ENCODE peak calls at places on chromosomes 12 and 14, in eight cellular contexts. One of them, this sample, is unnamed.
A peak's percentile ranks its signal among the peaks of the same experiment; 100 is the strongest.

GRCh38 chr12:64679487-64679983 is 69.2 kb downstream of the RASSF3 start:
- DNase-seq in glutamatergic neuron: no peak
- DNase-seq in neural crest cell: no peak
- DNase-seq in psoas muscle: peak; percentile 60
- DNase-seq in astrocyte of the spinal cord: peak; percentile 89
- DNase-seq in IMR-90: peak; percentile 65
- DNase-seq in A549: peak; percentile 82
- DNase-seq in dorsolateral prefrontal cortex: peak; percentile 36
- DNase-seq in this sample: no peak

GRCh38 chr12:123601602-123602489 is at the start of gene DDX55:
- DNase-seq in astrocyte of the spinal cord: peak; percentile 82
- DNase-seq in psoas muscle: peak; percentile 84
- DNase-seq in glutamatergic neuron: peak; percentile 85
- DNase-seq in neural crest cell: peak; percentile 71
- DNase-seq in dorsolateral prefrontal cortex: peak; percentile 76
- DNase-seq in A549: peak; percentile 81
- DNase-seq in IMR-90: peak; percentile 79
- DNase-seq in this sample: peak; percentile 89

GRCh38 chr12:112175361-112176155 is 50.2 kb downstream of the TRAFD1 start:
- DNase-seq in IMR-90: no peak
- DNase-seq in neural crest cell: no peak
- DNase-seq in glutamatergic neuron: no peak
- DNase-seq in dorsolateral prefrontal cortex: no peak
- DNase-seq in astrocyte of the spinal cord: no peak
- DNase-seq in A549: no peak
- DNase-seq in psoas muscle: no peak
- DNase-seq in this sample: no peak

GRCh38 chr12:46627686-46628085 is 198.1 kb downstream of the SLC38A4 start:
- DNase-seq in glutamatergic neuron: no peak
- DNase-seq in dorsolateral prefrontal cortex: no peak
- DNase-seq in IMR-90: peak; percentile 61
- DNase-seq in A549: no peak
- DNase-seq in neural crest cell: no peak
- DNase-seq in psoas muscle: no peak
- DNase-seq in astrocyte of the spinal cord: no peak
- DNase-seq in this sample: no peak

GRCh38 chr14:25537846-25538455 is 488.0 kb upstream of the STXBP6 start:
- DNase-seq in astrocyte of the spinal cord: no peak
- DNase-seq in dorsolateral prefrontal cortex: no peak
- DNase-seq in glutamatergic neuron: peak; percentile 74
- DNase-seq in IMR-90: no peak
- DNase-seq in A549: no peak
- DNase-seq in neural crest cell: peak; percentile 37
- DNase-seq in psoas muscle: no peak
- DNase-seq in this sample: peak; percentile 25

GRCh38 chr12:106248177-106248848 is 493 bp upstream of the CKAP4 start:
- DNase-seq in A549: peak; percentile 67
- DNase-seq in astrocyte of the spinal cord: peak; percentile 68
- DNase-seq in dorsolateral prefrontal cortex: no peak
- DNase-seq in neural crest cell: no peak
- DNase-seq in IMR-90: peak; percentile 81
- DNase-seq in glutamatergic neuron: peak; percentile 64
- DNase-seq in psoas muscle: peak; percentile 63
- DNase-seq in this sample: peak; percentile 35

GRCh38 chr12:3684449-3685051 is 68.4 kb downstream of the CRACR2A start:
- DNase-seq in psoas muscle: no peak
- DNase-seq in glutamatergic neuron: no peak
- DNase-seq in neural crest cell: no peak
- DNase-seq in A549: no peak
- DNase-seq in IMR-90: no peak
- DNase-seq in dorsolateral prefrontal cortex: no peak
- DNase-seq in astrocyte of the spinal cord: no peak
- DNase-seq in this sample: no peak

GRCh38 chr14:62001988-62002387 is 239.8 kb downstream of the SNAPC1 start:
- DNase-seq in glutamatergic neuron: no peak
- DNase-seq in neural crest cell: no peak
- DNase-seq in IMR-90: no peak
- DNase-seq in A549: no peak
- DNase-seq in dorsolateral prefrontal cortex: no peak
- DNase-seq in psoas muscle: no peak
- DNase-seq in astrocyte of the spinal cord: peak; percentile 15
- DNase-seq in this sample: no peak

GRCh38 chr12:848519-849191 is 96.3 kb downstream of the WNK1 start:
- DNase-seq in IMR-90: peak; percentile 62
- DNase-seq in neural crest cell: no peak
- DNase-seq in glutamatergic neuron: no peak
- DNase-seq in psoas muscle: no peak
- DNase-seq in dorsolateral prefrontal cortex: no peak
- DNase-seq in astrocyte of the spinal cord: peak; percentile 33
- DNase-seq in A549: no peak
- DNase-seq in this sample: no peak

GRCh38 chr12:109573029-109573913 is at the start of the genes MMAB and MVK:
- DNase-seq in IMR-90: peak; percentile 99
- DNase-seq in astrocyte of the spinal cord: peak; percentile 100
- DNase-seq in glutamatergic neuron: peak; percentile 97
- DNase-seq in A549: peak; percentile 99
- DNase-seq in neural crest cell: peak; percentile 96
- DNase-seq in psoas muscle: peak; percentile 98
- DNase-seq in dorsolateral prefrontal cortex: peak; percentile 100
- DNase-seq in this sample: peak; percentile 99

GRCh38 chr12:92034858-92035401 is 110.7 kb downstream of the BTG1 start:
- DNase-seq in A549: peak; percentile 24
- DNase-seq in neural crest cell: no peak
- DNase-seq in glutamatergic neuron: peak; percentile 13
- DNase-seq in astrocyte of the spinal cord: peak; percentile 68
- DNase-seq in dorsolateral prefrontal cortex: peak; percentile 73
- DNase-seq in IMR-90: peak; percentile 91
- DNase-seq in psoas muscle: peak; percentile 25
- DNase-seq in this sample: peak; percentile 73

GRCh38 chr12:96811083-96811482 is 96.0 kb upstream of the NEDD1 start:
- DNase-seq in dorsolateral prefrontal cortex: no peak
- DNase-seq in glutamatergic neuron: no peak
- DNase-seq in neural crest cell: no peak
- DNase-seq in astrocyte of the spinal cord: peak; percentile 90
- DNase-seq in IMR-90: peak; percentile 85
- DNase-seq in A549: peak; percentile 28
- DNase-seq in psoas muscle: no peak
- DNase-seq in this sample: no peak

GRCh38 chr14:101193845-101194355 is 290.4 kb upstream of the RTL1 start:
- DNase-seq in psoas muscle: no peak
- DNase-seq in glutamatergic neuron: peak; percentile 48
- DNase-seq in dorsolateral prefrontal cortex: no peak
- DNase-seq in A549: no peak
- DNase-seq in IMR-90: no peak
- DNase-seq in astrocyte of the spinal cord: no peak
- DNase-seq in neural crest cell: no peak
- DNase-seq in this sample: no peak

DNA sequence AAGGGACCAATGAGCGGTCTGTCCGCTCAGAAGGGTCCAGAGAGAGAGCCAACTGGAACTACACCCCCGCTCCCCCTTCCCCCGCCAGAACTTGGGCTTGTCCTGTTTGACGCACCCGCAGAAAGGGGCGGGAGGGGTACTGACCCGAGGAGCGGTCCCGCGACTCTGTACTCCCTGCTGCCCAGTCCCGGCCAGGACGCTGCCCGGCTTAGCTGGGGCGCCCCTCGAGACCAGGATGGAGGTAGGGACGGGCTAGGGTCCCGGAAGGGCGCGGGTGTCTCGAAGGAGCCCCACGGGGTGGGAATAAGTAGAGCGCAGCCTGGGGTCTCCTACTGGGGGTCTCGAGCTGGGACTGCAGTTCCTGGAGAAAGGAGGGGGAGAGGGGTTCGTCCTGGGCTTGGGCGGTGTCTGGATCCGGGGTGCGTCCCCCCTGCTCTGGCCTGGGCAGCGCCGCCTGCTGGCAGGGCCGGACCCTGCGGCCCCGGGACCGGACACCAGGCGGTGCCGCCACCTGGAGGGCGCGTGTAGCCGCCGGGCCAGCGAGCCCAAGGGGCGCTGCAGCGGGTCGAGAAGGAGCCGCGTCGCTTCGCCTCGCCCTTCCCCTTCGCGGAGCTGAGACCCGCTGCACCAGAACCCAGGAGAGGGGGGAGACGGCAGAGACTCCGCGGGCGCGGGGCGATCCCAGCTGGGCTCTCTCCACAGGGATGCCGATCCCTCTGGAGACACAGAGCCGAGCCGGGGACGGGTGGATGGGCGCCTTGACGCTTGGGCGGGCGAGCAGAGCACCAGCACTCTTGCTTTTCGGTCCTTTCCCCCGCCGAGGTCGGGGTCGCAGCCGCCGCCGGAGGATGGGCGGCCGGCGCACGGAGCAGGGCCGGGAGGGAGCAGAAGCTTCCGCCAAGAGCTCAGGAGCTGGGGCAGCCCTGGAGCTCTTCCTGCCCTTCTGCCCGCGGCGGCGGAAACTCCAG is 3.7 kb upstream of the CACNB3 start:
- DNase-seq in dorsolateral prefrontal cortex: peak; percentile 45
- DNase-seq in psoas muscle: peak; percentile 86
- DNase-seq in IMR-90: peak; percentile 75
- DNase-seq in A549: peak; percentile 87
- DNase-seq in neural crest cell: peak; percentile 80
- DNase-seq in glutamatergic neuron: peak; percentile 94
- DNase-seq in astrocyte of the spinal cord: peak; percentile 75
- DNase-seq in this sample: peak; percentile 90
- TF ChIP-seq CTCF in dorsolateral prefrontal cortex: peak; percentile 87
- TF ChIP-seq CTCF in psoas muscle: peak; percentile 98
- TF ChIP-seq CTCF in IMR-90: peak; percentile 100
- TF ChIP-seq CTCF in A549: peak; percentile 99
- TF ChIP-seq CTCF in neural crest cell: peak; percentile 99
- TF ChIP-seq CTCF in glutamatergic neuron: peak; percentile 99
- TF ChIP-seq CTCF in astrocyte of the spinal cord: peak; percentile 95
- TF ChIP-seq CTCF in this sample: peak; percentile 88

GRCh38 chr14:36747411-36748184 is 85.9 kb downstream of the PAX9 start:
- DNase-seq in astrocyte of the spinal cord: no peak
- DNase-seq in psoas muscle: no peak
- DNase-seq in neural crest cell: no peak
- DNase-seq in glutamatergic neuron: no peak
- DNase-seq in IMR-90: no peak
- DNase-seq in A549: peak; percentile 32
- DNase-seq in dorsolateral prefrontal cortex: no peak
- DNase-seq in this sample: no peak
- TF ChIP-seq CTCF in astrocyte of the spinal cord: peak; percentile 60
- TF ChIP-seq CTCF in psoas muscle: no peak
- TF ChIP-seq CTCF in neural crest cell: peak; percentile 66
- TF ChIP-seq CTCF in glutamatergic neuron: peak; percentile 81
- TF ChIP-seq CTCF in IMR-90: peak; percentile 52
- TF ChIP-seq CTCF in A549: peak; percentile 57
- TF ChIP-seq CTCF in dorsolateral prefrontal cortex: no peak
- TF ChIP-seq CTCF in this sample: peak; percentile 59

GRCh38 chr14:103775506-103775905 is 59.9 kb downstream of the ZFYVE21 start:
- DNase-seq in A549: no peak
- DNase-seq in dorsolateral prefrontal cortex: peak; percentile 21
- DNase-seq in neural crest cell: no peak
- DNase-seq in astrocyte of the spinal cord: no peak
- DNase-seq in glutamatergic neuron: no peak
- DNase-seq in IMR-90: no peak
- DNase-seq in psoas muscle: no peak
- DNase-seq in this sample: no peak

GRCh38 chr14:103767306-103767894 is 51.8 kb downstream of the ZFYVE21 start:
- DNase-seq in A549: no peak
- DNase-seq in glutamatergic neuron: no peak
- DNase-seq in astrocyte of the spinal cord: no peak
- DNase-seq in psoas muscle: no peak
- DNase-seq in neural crest cell: no peak
- DNase-seq in dorsolateral prefrontal cortex: no peak
- DNase-seq in IMR-90: peak; percentile 37
- DNase-seq in this sample: no peak

GRCh38 chr14:103772078-103772712 is 56.6 kb downstream of the ZFYVE21 start:
- DNase-seq in psoas muscle: no peak
- DNase-seq in dorsolateral prefrontal cortex: no peak
- DNase-seq in glutamatergic neuron: no peak
- DNase-seq in IMR-90: no peak
- DNase-seq in astrocyte of the spinal cord: no peak
- DNase-seq in neural crest cell: no peak
- DNase-seq in A549: no peak
- DNase-seq in this sample: no peak

GRCh38 chr14:103770500-103770899 is 54.9 kb downstream of the ZFYVE21 start:
- DNase-seq in glutamatergic neuron: no peak
- DNase-seq in psoas muscle: no peak
- DNase-seq in astrocyte of the spinal cord: no peak
- DNase-seq in IMR-90: no peak
- DNase-seq in A549: no peak
- DNase-seq in dorsolateral prefrontal cortex: no peak
- DNase-seq in neural crest cell: no peak
- DNase-seq in this sample: no peak

DNA sequence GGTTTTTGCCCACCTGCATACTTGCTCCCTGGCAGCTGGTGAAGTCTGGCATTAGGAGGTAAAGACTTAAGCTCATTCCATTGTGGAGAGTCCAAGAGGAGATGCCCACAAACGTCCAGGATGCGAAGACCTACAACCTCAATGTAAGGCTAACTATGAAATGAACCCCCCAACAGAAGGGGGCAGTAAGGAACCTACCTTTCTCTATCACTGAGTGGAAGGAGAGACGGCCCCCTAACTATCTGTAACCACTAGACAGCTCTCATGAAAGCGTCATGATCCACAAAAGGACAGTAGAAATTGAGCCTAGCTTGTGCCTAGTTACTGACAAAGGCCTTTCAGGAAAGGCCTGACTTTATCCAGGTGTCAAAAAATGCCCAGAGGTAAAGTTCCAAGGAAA is 55.3 kb downstream of the ZFYVE21 start:
- DNase-seq in dorsolateral prefrontal cortex: no peak
- DNase-seq in glutamatergic neuron: no peak
- DNase-seq in A549: no peak
- DNase-seq in astrocyte of the spinal cord: no peak
- DNase-seq in IMR-90: no peak
- DNase-seq in psoas muscle: no peak
- DNase-seq in neural crest cell: no peak
- DNase-seq in this sample: no peak
- TF ChIP-seq CTCF in dorsolateral prefrontal cortex: no peak
- TF ChIP-seq CTCF in glutamatergic neuron: no peak
- TF ChIP-seq CTCF in A549: no peak
- TF ChIP-seq CTCF in astrocyte of the spinal cord: no peak
- TF ChIP-seq CTCF in IMR-90: no peak
- TF ChIP-seq CTCF in psoas muscle: no peak
- TF ChIP-seq CTCF in neural crest cell: no peak
- TF ChIP-seq CTCF in this sample: peak; percentile 30

DNA sequence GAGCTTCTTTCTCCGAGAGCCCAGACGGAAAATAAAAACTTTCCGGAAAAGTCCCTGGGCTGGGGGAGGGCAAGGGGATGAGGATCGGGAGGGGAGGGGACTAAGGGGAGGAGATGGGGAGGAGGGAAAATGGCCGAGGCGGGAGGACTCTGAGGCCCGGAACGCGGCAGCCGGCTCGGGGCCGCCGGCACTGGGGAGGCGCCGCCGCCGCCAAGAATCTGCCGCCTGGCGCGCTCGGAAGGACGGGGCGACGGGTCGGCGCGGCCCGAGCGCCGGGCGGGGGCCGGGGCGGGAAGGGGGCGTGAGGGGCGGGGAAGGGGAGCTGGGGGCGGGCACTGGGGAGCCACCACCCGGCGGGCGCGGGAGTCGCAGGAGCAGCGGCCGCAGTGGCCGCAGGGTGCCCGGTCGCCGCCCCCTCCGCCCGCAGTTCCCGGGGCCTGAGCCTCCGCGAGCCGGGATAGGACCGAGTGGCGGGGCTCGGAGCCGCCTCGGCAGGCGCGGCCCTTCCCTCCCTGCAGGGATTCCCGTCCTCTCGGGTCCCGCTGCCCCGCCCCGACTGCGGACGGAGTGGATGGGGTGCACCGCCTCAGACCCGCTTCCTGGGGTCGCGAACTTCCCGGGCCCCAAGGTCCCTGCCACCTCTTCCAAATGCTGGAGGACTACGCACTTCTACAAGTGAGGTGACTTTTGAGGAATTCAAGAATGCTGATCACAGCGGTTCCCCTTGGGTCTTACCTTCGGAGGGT is at the start of gene PRKD1:
- DNase-seq in IMR-90: peak; percentile 62
- DNase-seq in astrocyte of the spinal cord: peak; percentile 75
- DNase-seq in dorsolateral prefrontal cortex: peak; percentile 31
- DNase-seq in psoas muscle: peak; percentile 67
- DNase-seq in glutamatergic neuron: peak; percentile 69
- DNase-seq in neural crest cell: peak; percentile 53
- DNase-seq in A549: peak; percentile 65
- DNase-seq in this sample: peak; percentile 59
- TF ChIP-seq CTCF in IMR-90: peak; percentile 7
- TF ChIP-seq CTCF in astrocyte of the spinal cord: peak; percentile 1
- TF ChIP-seq CTCF in dorsolateral prefrontal cortex: no peak
- TF ChIP-seq CTCF in psoas muscle: peak; percentile 26
- TF ChIP-seq CTCF in glutamatergic neuron: no peak
- TF ChIP-seq CTCF in neural crest cell: peak; percentile 44
- TF ChIP-seq CTCF in A549: no peak
- TF ChIP-seq CTCF in this sample: no peak